ENCODE peak calls at places on chromosomes 6 and 20, in eight cellular contexts. One of them, this sample, is unnamed. For H3K4me1 and H3K27me3, the result is how much of the 10 kb centered on the place peaks cover.

GRCh38 chr20:13212750-13213149 is 8.3 kb upstream of the ISM1 start:
- DNase-seq in body of pancreas: no peak
- DNase-seq in effector memory CD4-positive, alpha-beta T cell: no peak
- DNase-seq in neural progenitor cell: no peak
- DNase-seq in aorta: no peak
- DNase-seq in cardiac muscle cell: no peak
- DNase-seq in heart left ventricle: no peak
- DNase-seq in mammary epithelial cell: peak
- DNase-seq in this sample: no peak

GRCh38 chr20:11677445-11678235 is 240.1 kb upstream of the BTBD3 start:
- DNase-seq in aorta: no peak
- DNase-seq in mammary epithelial cell: no peak
- DNase-seq in body of pancreas: no peak
- DNase-seq in cardiac muscle cell: no peak
- DNase-seq in neural progenitor cell: no peak
- DNase-seq in effector memory CD4-positive, alpha-beta T cell: no peak
- DNase-seq in heart left ventricle: no peak
- DNase-seq in this sample: no peak

GRCh38 chr6:152635949-152636674 is 1.1 kb downstream of the SYNE1 start:
- DNase-seq in cardiac muscle cell: peak
- DNase-seq in aorta: peak
- DNase-seq in neural progenitor cell: peak
- DNase-seq in heart left ventricle: peak
- DNase-seq in body of pancreas: peak
- DNase-seq in effector memory CD4-positive, alpha-beta T cell: no peak
- DNase-seq in mammary epithelial cell: no peak
- DNase-seq in this sample: no peak

GRCh38 chr20:15079594-15080340 is 742.4 kb upstream of the FLRT3 start:
- DNase-seq in cardiac muscle cell: no peak
- DNase-seq in aorta: no peak
- DNase-seq in mammary epithelial cell: no peak
- DNase-seq in body of pancreas: no peak
- DNase-seq in effector memory CD4-positive, alpha-beta T cell: no peak
- DNase-seq in neural progenitor cell: no peak
- DNase-seq in heart left ventricle: no peak
- DNase-seq in this sample: no peak

GRCh38 chr6:18076231-18076630 is 46.2 kb downstream of the NHLRC1 start:
- DNase-seq in heart left ventricle: no peak
- DNase-seq in mammary epithelial cell: no peak
- DNase-seq in neural progenitor cell: no peak
- DNase-seq in body of pancreas: no peak
- DNase-seq in aorta: no peak
- DNase-seq in effector memory CD4-positive, alpha-beta T cell: no peak
- DNase-seq in cardiac muscle cell: no peak
- DNase-seq in this sample: no peak

GRCh38 chr6:141321486-141322347 is 811.0 kb upstream of the GJE1 start:
- DNase-seq in neural progenitor cell: peak
- DNase-seq in cardiac muscle cell: peak
- DNase-seq in mammary epithelial cell: no peak
- DNase-seq in aorta: no peak
- DNase-seq in body of pancreas: no peak
- DNase-seq in heart left ventricle: no peak
- DNase-seq in effector memory CD4-positive, alpha-beta T cell: no peak
- DNase-seq in this sample: no peak

GRCh38 chr6:148508401-148509151 is 165.9 kb downstream of the SASH1 start:
- DNase-seq in heart left ventricle: peak
- DNase-seq in cardiac muscle cell: peak
- DNase-seq in effector memory CD4-positive, alpha-beta T cell: no peak
- DNase-seq in aorta: no peak
- DNase-seq in body of pancreas: no peak
- DNase-seq in neural progenitor cell: peak
- DNase-seq in mammary epithelial cell: peak
- DNase-seq in this sample: no peak

GRCh38 chr6:41682966-41683459 is 44.7 kb downstream of the MDFI start:
- DNase-seq in effector memory CD4-positive, alpha-beta T cell: no peak
- DNase-seq in heart left ventricle: no peak
- DNase-seq in neural progenitor cell: no peak
- DNase-seq in mammary epithelial cell: no peak
- DNase-seq in cardiac muscle cell: peak
- DNase-seq in aorta: peak
- DNase-seq in body of pancreas: no peak
- DNase-seq in this sample: peak

GRCh38 chr6:105326216-105326615 is 76.7 kb downstream of the PREP start:
- DNase-seq in effector memory CD4-positive, alpha-beta T cell: no peak
- DNase-seq in cardiac muscle cell: peak
- DNase-seq in neural progenitor cell: no peak
- DNase-seq in mammary epithelial cell: peak
- DNase-seq in body of pancreas: peak
- DNase-seq in aorta: no peak
- DNase-seq in heart left ventricle: no peak
- DNase-seq in this sample: no peak

GRCh38 chr6:100880149-100880900 is 804 bp downstream of the ASCC3 start:
- DNase-seq in aorta: no peak
- DNase-seq in cardiac muscle cell: peak
- DNase-seq in neural progenitor cell: no peak
- DNase-seq in effector memory CD4-positive, alpha-beta T cell: no peak
- DNase-seq in mammary epithelial cell: no peak
- DNase-seq in heart left ventricle: no peak
- DNase-seq in body of pancreas: peak
- DNase-seq in this sample: no peak

GRCh38 chr20:48405909-48406308 is 421.9 kb downstream of the PREX1 start:
- DNase-seq in cardiac muscle cell: no peak
- DNase-seq in heart left ventricle: peak
- DNase-seq in body of pancreas: no peak
- DNase-seq in effector memory CD4-positive, alpha-beta T cell: no peak
- DNase-seq in aorta: no peak
- DNase-seq in neural progenitor cell: peak
- DNase-seq in mammary epithelial cell: no peak
- DNase-seq in this sample: no peak

GRCh38 chr20:22471156-22471836 is 113.1 kb downstream of the FOXA2 start:
- DNase-seq in heart left ventricle: no peak
- DNase-seq in effector memory CD4-positive, alpha-beta T cell: no peak
- DNase-seq in neural progenitor cell: no peak
- DNase-seq in body of pancreas: no peak
- DNase-seq in cardiac muscle cell: no peak
- DNase-seq in mammary epithelial cell: no peak
- DNase-seq in aorta: no peak
- DNase-seq in this sample: no peak

GRCh38 chr6:135906542-135906941 is 55.0 kb downstream of the PDE7B start:
- DNase-seq in effector memory CD4-positive, alpha-beta T cell: no peak
- DNase-seq in cardiac muscle cell: peak
- DNase-seq in body of pancreas: no peak
- DNase-seq in aorta: no peak
- DNase-seq in neural progenitor cell: no peak
- DNase-seq in heart left ventricle: no peak
- DNase-seq in mammary epithelial cell: peak
- DNase-seq in this sample: no peak

GRCh38 chr6:157284738-157285421 is 38.4 kb downstream of the TMEM242 start:
- DNase-seq in heart left ventricle: no peak
- DNase-seq in body of pancreas: peak
- DNase-seq in aorta: no peak
- DNase-seq in cardiac muscle cell: no peak
- DNase-seq in effector memory CD4-positive, alpha-beta T cell: no peak
- DNase-seq in neural progenitor cell: no peak
- DNase-seq in mammary epithelial cell: no peak
- DNase-seq in this sample: no peak

GRCh38 chr20:53958240-53958639 is 112.2 kb downstream of the BCAS1 start:
- DNase-seq in mammary epithelial cell: no peak
- DNase-seq in aorta: no peak
- DNase-seq in heart left ventricle: no peak
- DNase-seq in cardiac muscle cell: no peak
- DNase-seq in body of pancreas: no peak
- DNase-seq in neural progenitor cell: no peak
- DNase-seq in effector memory CD4-positive, alpha-beta T cell: no peak
- DNase-seq in this sample: no peak

GRCh38 chr20:51525241-51526104 is 17.0 kb downstream of the NFATC2 start:
- DNase-seq in cardiac muscle cell: no peak
- DNase-seq in body of pancreas: peak
- DNase-seq in mammary epithelial cell: no peak
- DNase-seq in heart left ventricle: no peak
- DNase-seq in effector memory CD4-positive, alpha-beta T cell: peak
- DNase-seq in neural progenitor cell: no peak
- DNase-seq in aorta: no peak
- DNase-seq in this sample: no peak

GRCh38 chr6:165049362-165049761 is 260.0 kb downstream of the C6orf118 start:
- DNase-seq in aorta: no peak
- DNase-seq in heart left ventricle: peak
- DNase-seq in body of pancreas: no peak
- DNase-seq in neural progenitor cell: peak
- DNase-seq in effector memory CD4-positive, alpha-beta T cell: no peak
- DNase-seq in cardiac muscle cell: peak
- DNase-seq in mammary epithelial cell: no peak
- DNase-seq in this sample: no peak

GRCh38 chr6:56692586-56693245 is 50.0 kb upstream of the DST start:
- DNase-seq in effector memory CD4-positive, alpha-beta T cell: no peak
- DNase-seq in mammary epithelial cell: no peak
- DNase-seq in cardiac muscle cell: peak
- DNase-seq in aorta: no peak
- DNase-seq in heart left ventricle: no peak
- DNase-seq in neural progenitor cell: no peak
- DNase-seq in body of pancreas: no peak
- DNase-seq in this sample: no peak
- H3K4me1 ChIP-seq in effector memory CD4-positive, alpha-beta T cell: under half
- H3K4me1 ChIP-seq in mammary epithelial cell: under half
- H3K4me1 ChIP-seq in cardiac muscle cell: under half
- H3K4me1 ChIP-seq in aorta: under half
- H3K4me1 ChIP-seq in heart left ventricle: under half
- H3K4me1 ChIP-seq in neural progenitor cell: under half
- H3K4me1 ChIP-seq in body of pancreas: under half
- H3K4me1 ChIP-seq in this sample: under half

GRCh38 chr6:38774933-38775707 is 60.0 kb downstream of the DNAH8 start:
- DNase-seq in aorta: no peak
- DNase-seq in heart left ventricle: no peak
- DNase-seq in effector memory CD4-positive, alpha-beta T cell: no peak
- DNase-seq in neural progenitor cell: no peak
- DNase-seq in cardiac muscle cell: no peak
- DNase-seq in mammary epithelial cell: no peak
- DNase-seq in body of pancreas: no peak
- DNase-seq in this sample: no peak
- H3K4me3 ChIP-seq in aorta: no peak
- H3K4me3 ChIP-seq in heart left ventricle: no peak
- H3K4me3 ChIP-seq in effector memory CD4-positive, alpha-beta T cell: no peak
- H3K4me3 ChIP-seq in neural progenitor cell: no peak
- H3K4me3 ChIP-seq in cardiac muscle cell: no peak
- H3K4me3 ChIP-seq in mammary epithelial cell: no peak
- H3K4me3 ChIP-seq in body of pancreas: no peak
- H3K4me3 ChIP-seq in this sample: no peak

GRCh38 chr6:117617766-117618035 is 15.4 kb upstream of the GOPC start:
- DNase-seq in body of pancreas: no peak
- DNase-seq in mammary epithelial cell: no peak
- DNase-seq in cardiac muscle cell: no peak
- DNase-seq in effector memory CD4-positive, alpha-beta T cell: no peak
- DNase-seq in aorta: no peak
- DNase-seq in heart left ventricle: no peak
- DNase-seq in neural progenitor cell: no peak
- DNase-seq in this sample: no peak

GRCh38 chr6:117613920-117614535 is 11.7 kb upstream of the GOPC start:
- DNase-seq in mammary epithelial cell: no peak
- DNase-seq in neural progenitor cell: peak
- DNase-seq in effector memory CD4-positive, alpha-beta T cell: no peak
- DNase-seq in aorta: no peak
- DNase-seq in body of pancreas: no peak
- DNase-seq in cardiac muscle cell: no peak
- DNase-seq in heart left ventricle: no peak
- DNase-seq in this sample: peak

GRCh38 chr6:117619178-117619577 is 16.9 kb upstream of the GOPC start:
- DNase-seq in aorta: no peak
- DNase-seq in neural progenitor cell: no peak
- DNase-seq in cardiac muscle cell: no peak
- DNase-seq in body of pancreas: no peak
- DNase-seq in mammary epithelial cell: no peak
- DNase-seq in effector memory CD4-positive, alpha-beta T cell: no peak
- DNase-seq in heart left ventricle: no peak
- DNase-seq in this sample: no peak

GRCh38 chr6:117616971-117617765 is 14.9 kb upstream of the GOPC start:
- DNase-seq in mammary epithelial cell: no peak
- DNase-seq in effector memory CD4-positive, alpha-beta T cell: peak
- DNase-seq in cardiac muscle cell: no peak
- DNase-seq in body of pancreas: no peak
- DNase-seq in neural progenitor cell: no peak
- DNase-seq in aorta: no peak
- DNase-seq in heart left ventricle: no peak
- DNase-seq in this sample: no peak

GRCh38 chr6:117615981-117616961 is 14.0 kb upstream of the GOPC start:
- DNase-seq in aorta: no peak
- DNase-seq in body of pancreas: no peak
- DNase-seq in neural progenitor cell: peak
- DNase-seq in mammary epithelial cell: no peak
- DNase-seq in effector memory CD4-positive, alpha-beta T cell: peak
- DNase-seq in heart left ventricle: no peak
- DNase-seq in cardiac muscle cell: peak
- DNase-seq in this sample: peak
- H3K27me3 ChIP-seq in aorta: under half
- H3K27me3 ChIP-seq in body of pancreas: under half
- H3K27me3 ChIP-seq in neural progenitor cell: under half
- H3K27me3 ChIP-seq in mammary epithelial cell: under half
- H3K27me3 ChIP-seq in effector memory CD4-positive, alpha-beta T cell: under half
- H3K27me3 ChIP-seq in heart left ventricle: under half
- H3K27me3 ChIP-seq in cardiac muscle cell: under half
- H3K27me3 ChIP-seq in this sample: under half

GRCh38 chr6:138979813-138980668 is 8.0 kb downstream of the REPS1 start:
- DNase-seq in heart left ventricle: no peak
- DNase-seq in aorta: no peak
- DNase-seq in neural progenitor cell: no peak
- DNase-seq in cardiac muscle cell: no peak
- DNase-seq in body of pancreas: no peak
- DNase-seq in mammary epithelial cell: no peak
- DNase-seq in effector memory CD4-positive, alpha-beta T cell: no peak
- DNase-seq in this sample: no peak

GRCh38 chr6:138978229-138978628 is 9.8 kb downstream of the REPS1 start:
- DNase-seq in effector memory CD4-positive, alpha-beta T cell: no peak
- DNase-seq in cardiac muscle cell: no peak
- DNase-seq in mammary epithelial cell: no peak
- DNase-seq in body of pancreas: no peak
- DNase-seq in neural progenitor cell: no peak
- DNase-seq in heart left ventricle: no peak
- DNase-seq in aorta: no peak
- DNase-seq in this sample: no peak

GRCh38 chr6:138981416-138981815 is 6.6 kb downstream of the REPS1 start:
- DNase-seq in mammary epithelial cell: no peak
- DNase-seq in neural progenitor cell: no peak
- DNase-seq in heart left ventricle: no peak
- DNase-seq in body of pancreas: no peak
- DNase-seq in aorta: no peak
- DNase-seq in cardiac muscle cell: peak
- DNase-seq in effector memory CD4-positive, alpha-beta T cell: no peak
- DNase-seq in this sample: no peak

GRCh38 chr6:138977646-138978167 is 10.3 kb downstream of the REPS1 start:
- DNase-seq in neural progenitor cell: no peak
- DNase-seq in cardiac muscle cell: no peak
- DNase-seq in heart left ventricle: no peak
- DNase-seq in effector memory CD4-positive, alpha-beta T cell: no peak
- DNase-seq in mammary epithelial cell: no peak
- DNase-seq in body of pancreas: no peak
- DNase-seq in aorta: no peak
- DNase-seq in this sample: no peak

DNA sequence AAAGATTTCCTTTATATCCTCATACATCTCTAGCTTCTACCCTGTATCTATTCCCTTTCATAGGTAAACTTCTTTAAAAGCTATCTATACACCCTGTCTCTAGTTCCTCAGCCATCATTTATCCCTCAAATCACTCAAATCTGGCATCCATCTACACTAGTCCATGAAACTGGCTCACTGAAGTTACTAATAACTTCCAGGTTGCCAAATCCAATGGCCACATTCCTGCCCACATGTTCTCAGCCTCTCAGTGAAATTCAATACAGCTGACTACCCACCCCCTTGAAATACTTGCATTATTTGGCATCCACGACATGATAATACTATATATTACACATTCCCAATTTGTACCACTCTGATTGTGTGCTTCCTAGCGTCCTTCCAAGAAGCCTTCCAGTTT is 8.7 kb downstream of the REPS1 start:
- DNase-seq in heart left ventricle: no peak
- DNase-seq in mammary epithelial cell: no peak
- DNase-seq in aorta: no peak
- DNase-seq in body of pancreas: no peak
- DNase-seq in cardiac muscle cell: peak
- DNase-seq in effector memory CD4-positive, alpha-beta T cell: no peak
- DNase-seq in neural progenitor cell: no peak
- DNase-seq in this sample: no peak
- H3K4me1 ChIP-seq in heart left ventricle: under half
- H3K4me1 ChIP-seq in mammary epithelial cell: under half
- H3K4me1 ChIP-seq in aorta: under half
- H3K4me1 ChIP-seq in body of pancreas: under half
- H3K4me1 ChIP-seq in cardiac muscle cell: under half
- H3K4me1 ChIP-seq in effector memory CD4-positive, alpha-beta T cell: under half
- H3K4me1 ChIP-seq in neural progenitor cell: under half
- H3K4me1 ChIP-seq in this sample: under half

This sample was measured in naive thymus-derived CD4-positive, alpha-beta T cell.